ENCODE peak calls at places on chromosomes 12 and 14, in seven cellular contexts. Q is activated effector memory CD4-positive, alpha-beta T cell treated with anti-CD3 and anti-CD28 coated beads, Interleukin-2, amount 50 U/mL, for 16 hours; N is kidney tubule cell; B is NCI-H2107; O is neural progenitor cell; T is psoas muscle; I is fibroblast of pulmonary artery. Y is an unnamed sample.
A peak's percentile ranks its signal among the peaks of the same experiment; 100 is the strongest.

GRCh38 chr12:40959041-40959440 is 229.1 kb upstream of the PDZRN4 start:
- DNase-seq in T (no peak), Q (no peak), N (no peak), O (no peak), B (no peak), I (no peak), Y (no peak)

GRCh38 chr14:50007123-50007903 is 109.1 kb downstream of the VCPKMT start:
- DNase-seq in B (no peak), Q (no peak), O (no peak), T (no peak), N (no peak), I (no peak), Y (no peak)

GRCh38 chr14:66613344-66613743 is 105.4 kb downstream of the GPHN start:
- DNase-seq in T (no peak), B (no peak), N (no peak), O (no peak), I (no peak), Q (no peak), Y (no peak)

GRCh38 chr12:10362828-10363664 is 26.8 kb downstream of the KLRK1 start:
- DNase-seq in I (peak; percentile 23), T (no peak), Q (no peak), O (no peak), B (no peak), N (peak; percentile 84), Y (no peak)

GRCh38 chr14:55102141-55102547 is 26.9 kb upstream of the LGALS3 start:
- DNase-seq in B (peak; percentile 59), O (peak; percentile 79), Q (peak; percentile 77), I (peak; percentile 100), T (peak; percentile 78), N (peak; percentile 84), Y (peak; percentile 76)

GRCh38 chr12:118439068-118439467 is 62.7 kb downstream of the SUDS3 start:
- DNase-seq in Q (no peak), O (no peak), B (no peak), N (no peak), T (no peak), I (no peak), Y (no peak)

GRCh38 chr14:56905282-56905681 is 95.0 kb upstream of the OTX2 start:
- DNase-seq in O (no peak), Q (no peak), T (no peak), B (no peak), N (no peak), I (no peak), Y (no peak)

GRCh38 chr12:102023343-102023930 is 38.4 kb downstream of the WASHC3 start:
- DNase-seq in B (no peak), N (peak; percentile 81), O (no peak), T (no peak), Q (no peak), I (peak; percentile 52), Y (peak; percentile 43)

GRCh38 chr12:8077207-8077606 is 4.9 kb upstream of the NECAP1 start:
- DNase-seq in B (no peak), I (no peak), O (no peak), Q (no peak), N (peak; percentile 52), T (no peak), Y (no peak)

GRCh38 chr14:54579606-54580005 is 12.7 kb downstream of the SAMD4A start:
- DNase-seq in T (no peak), O (no peak), I (peak; percentile 83), Q (no peak), B (no peak), N (peak; percentile 63), Y (peak; percentile 47)

GRCh38 chr12:21296751-21297406 is 37.8 kb downstream of the SLCO1A2 start:
- DNase-seq in I (peak; percentile 38), N (peak; percentile 20), O (peak; percentile 19), B (no peak), T (no peak), Q (no peak), Y (no peak)

GRCh38 chr12:9651265-9651729 is 18.2 kb upstream of the CLEC2D start:
- DNase-seq in T (no peak), O (no peak), Q (peak; percentile 78), I (peak; percentile 66), B (no peak), N (peak; percentile 62), Y (peak; percentile 43)

GRCh38 chr14:92491782-92492181 is 21.8 kb upstream of the RIN3 start:
- DNase-seq in I (no peak), T (no peak), Q (no peak), B (no peak), N (no peak), O (no peak), Y (no peak)

GRCh38 chr14:34211732-34212131 is 250.3 kb downstream of the SPTSSA start:
- DNase-seq in I (no peak), T (no peak), Q (no peak), B (no peak), N (peak; percentile 89), O (no peak), Y (no peak)

GRCh38 chr12:47945341-47945728 is 18.1 kb upstream of the TMEM106C start:
- DNase-seq in T (no peak), Q (no peak), N (peak; percentile 22), O (no peak), I (no peak), B (no peak), Y (no peak)

GRCh38 chr12:9064815-9065606 is 50.7 kb downstream of the A2M start:
- DNase-seq in O (peak; percentile 77), B (no peak), N (peak; percentile 89), I (peak; percentile 41), T (peak; percentile 78), Q (peak; percentile 65), Y (peak; percentile 9)

GRCh38 chr14:70013269-70013873 is 134.2 kb downstream of the SMOC1 start:
- DNase-seq in B (no peak), T (no peak), N (peak; percentile 38), I (peak; percentile 23), O (peak; percentile 68), Q (no peak), Y (no peak)

GRCh38 chr14:87286826-87287225 is 706.2 kb downstream of the GALC start:
- DNase-seq in T (no peak), I (no peak), N (no peak), O (no peak), Q (no peak), B (no peak), Y (no peak)

GRCh38 chr12:120650249-120650690 is 9.8 kb downstream of the CABP1 start:
- DNase-seq in Q (no peak), T (no peak), I (no peak), O (no peak), N (no peak), B (no peak), Y (no peak)

GRCh38 chr12:67991158-67991557 is 1.9 kb downstream of the IFNG-AS1 start:
- DNase-seq in O (no peak), B (no peak), Q (peak; percentile 68), T (no peak), I (no peak), N (no peak), Y (no peak)

GRCh38 chr12:92133795-92134637 is 11.6 kb downstream of the BTG1 start:
- DNase-seq in O (no peak), B (no peak), I (no peak), Q (no peak), T (no peak), N (peak; percentile 29), Y (no peak)

GRCh38 chr14:77051101-77051500 is 22.6 kb upstream of the IRF2BPL start:
- DNase-seq in Q (no peak), T (peak; percentile 84), I (no peak), N (no peak), O (no peak), B (no peak), Y (no peak)

GRCh38 chr12:91858186-91858585 is 287.5 kb downstream of the BTG1 start:
- DNase-seq in B (no peak), T (no peak), N (peak; percentile 76), O (no peak), I (no peak), Q (no peak), Y (no peak)

GRCh38 chr12:125187148-125187733 is 122.0 kb downstream of the AACS start:
- DNase-seq in I (no peak), B (no peak), Q (no peak), N (no peak), T (no peak), O (peak; percentile 64), Y (no peak)

GRCh38 chr12:49233842-49234526 is 30.9 kb upstream of the TUBA1C start:
- DNase-seq in B (peak; percentile 94), Q (no peak), N (no peak), O (no peak), T (peak; percentile 42), I (no peak), Y (no peak)

GRCh38 chr14:36316131-36316530 is 4.3 kb downstream of the MBIP start:
- DNase-seq in T (no peak), B (peak; percentile 72), N (peak; percentile 22), O (no peak), Q (no peak), I (no peak), Y (no peak)

GRCh38 chr12:127944211-127944899 is 322.6 kb upstream of the TMEM132C start:
- DNase-seq in N (no peak), B (no peak), O (no peak), T (no peak), I (no peak), Q (no peak), Y (no peak)

GRCh38 chr12:113103756-113104450 is 31.7 kb downstream of the RASAL1 start:
- DNase-seq in I (no peak), O (peak; percentile 76), T (no peak), Q (peak; percentile 87), B (peak; percentile 26), N (peak; percentile 30), Y (no peak)

GRCh38 chr14:29548948-29549370 is 378.7 kb downstream of the PRKD1 start:
- DNase-seq in B (peak; percentile 85), N (peak; percentile 71), I (peak; percentile 84), O (peak; percentile 69), T (no peak), Q (no peak), Y (peak; percentile 27)

GRCh38 chr14:50347521-50347920 is 35.4 kb downstream of the DMAC2L start:
- DNase-seq in O (no peak), N (peak; percentile 73), B (no peak), T (no peak), I (peak; percentile 81), Q (no peak), Y (peak; percentile 52)

GRCh38 chr14:38721822-38722431 is 381.1 kb downstream of the SEC23A start:
- DNase-seq in O (peak; percentile 67), T (peak; percentile 43), N (peak; percentile 55), I (peak; percentile 76), Q (no peak), B (no peak), Y (peak; percentile 59)

GRCh38 chr12:70590549-70591226 is 46.5 kb downstream of the PTPRB start:
- DNase-seq in B (no peak), O (no peak), T (no peak), I (peak; percentile 32), Q (no peak), N (no peak), Y (no peak)

GRCh38 chr14:102923201-102923919 is 897 bp downstream of the AMN start:
- DNase-seq in I (no peak), O (peak; percentile 45), T (no peak), Q (no peak), N (no peak), B (no peak), Y (no peak)

GRCh38 chr12:30013051-30013450 is 229.3 kb upstream of the TMTC1 start:
- DNase-seq in N (no peak), T (no peak), O (peak; percentile 45), B (no peak), I (no peak), Q (no peak), Y (no peak)

GRCh38 chr14:99733221-99733550 is 49.1 kb downstream of the CYP46A1 start:
- DNase-seq in I (no peak), T (no peak), B (no peak), N (no peak), Q (no peak), O (no peak), Y (no peak)

GRCh38 chr14:98999345-98999744 is 272.7 kb downstream of the BCL11B start:
- DNase-seq in Q (no peak), O (no peak), I (no peak), N (no peak), T (no peak), B (no peak), Y (no peak)

GRCh38 chr12:22709292-22709691 is 84.3 kb downstream of the ETNK1 start:
- DNase-seq in B (peak; percentile 12), O (peak; percentile 46), I (peak; percentile 32), Q (no peak), T (no peak), N (peak; percentile 46), Y (no peak)

GRCh38 chr12:76032043-76032981 is 736 bp upstream of the PHLDA1 start:
- DNase-seq in I (peak; percentile 75), Q (peak; percentile 64), T (no peak), N (peak; percentile 73), B (no peak), O (peak; percentile 67), Y (peak; percentile 60)